ENCODE peak calls at places on chromosomes 5 and 9, in six cellular contexts. H is activated T-cell treated with anti-CD3 and anti-CD28 coated beads for 24 hours; D is tibial nerve; Q is PC-9; V is stimulated activated CD8-positive, alpha-beta memory T cell treated with anti-CD3 and anti-CD28 coated beads, Interleukin-15, amount 100 ng/mL, for 4 hours; S is A172. N is an unnamed sample.

GRCh38 chr9:134992755-134993124 is 75.0 kb upstream of the FCN1 start:
- DNase-seq in Q (no peak), D (peak), S (no peak), V (no peak), H (no peak), N (no peak)

GRCh38 chr9:17519761-17520160 is 59.1 kb upstream of the SH3GL2 start:
- DNase-seq in D (no peak), Q (no peak), V (no peak), S (peak), H (no peak), N (no peak)

GRCh38 chr5:97101189-97101910 is 41.1 kb downstream of the LIX1 start:
- DNase-seq in Q (no peak), D (no peak), V (no peak), S (no peak), H (no peak), N (no peak)

GRCh38 chr5:55039843-55040242 is 15.8 kb downstream of the GZMK start:
- DNase-seq in Q (no peak), V (no peak), D (no peak), S (no peak), H (no peak), N (no peak)

GRCh38 chr5:89967806-89968444 is 441.6 kb downstream of the CETN3 start:
- DNase-seq in V (no peak), Q (no peak), H (no peak), S (peak), D (no peak), N (no peak)

GRCh38 chr5:174314261-174314660 is 268.8 kb downstream of the NSG2 start:
- DNase-seq in Q (no peak), D (no peak), H (no peak), S (no peak), V (no peak), N (no peak)

GRCh38 chr9:70603020-70603411 is 188.6 kb upstream of the KLF9 start:
- DNase-seq in V (no peak), Q (no peak), D (no peak), H (no peak), S (no peak), N (no peak)

GRCh38 chr9:81417299-81417675 is 272.1 kb downstream of the TLE1 start:
- DNase-seq in Q (no peak), V (no peak), D (no peak), H (no peak), S (no peak), N (no peak)

GRCh38 chr5:125408582-125409069 is 662.2 kb upstream of the ZNF608 start:
- DNase-seq in Q (peak), S (peak), V (no peak), H (no peak), D (no peak), N (peak)

GRCh38 chr9:125262217-125262991 is 778 bp downstream of the GAPVD1 start:
- DNase-seq in H (no peak), S (peak), V (peak), D (no peak), Q (no peak), N (no peak)

GRCh38 chr5:172223901-172224873 is 30.2 kb downstream of the EFCAB9 start:
- DNase-seq in D (no peak), H (peak), S (no peak), V (no peak), Q (no peak), N (no peak)

GRCh38 chr5:35285011-35285410 is 54.7 kb upstream of the PRLR start:
- DNase-seq in Q (no peak), V (no peak), H (no peak), S (no peak), D (no peak), N (no peak)

GRCh38 chr9:7510209-7510608 is 289.4 kb downstream of the DMAC1 start:
- DNase-seq in D (no peak), S (no peak), Q (no peak), H (no peak), V (no peak), N (no peak)

GRCh38 chr9:77663754-77664153 is 15.6 kb upstream of the GNA14 start:
- DNase-seq in D (no peak), Q (peak), H (no peak), S (peak), V (no peak), N (peak)

GRCh38 chr5:124057161-124057814 is 545.3 kb downstream of the CSNK1G3 start:
- DNase-seq in S (peak), V (no peak), Q (peak), D (no peak), H (no peak), N (peak)

GRCh38 chr9:131051592-131052517 is 42.9 kb downstream of the LAMC3 start:
- DNase-seq in Q (no peak), V (no peak), H (no peak), S (no peak), D (no peak), N (no peak)

GRCh38 chr5:41722359-41722950 is 147.8 kb downstream of the OXCT1 start:
- DNase-seq in Q (no peak), V (no peak), D (no peak), H (no peak), S (no peak), N (no peak)

GRCh38 chr9:136192289-136193126 is 12.4 kb downstream of the LHX3 start:
- DNase-seq in V (no peak), D (no peak), H (no peak), S (no peak), Q (no peak), N (no peak)

GRCh38 chr5:67115238-67115637 is 81.4 kb downstream of the CD180 start:
- DNase-seq in V (no peak), D (no peak), Q (no peak), H (no peak), S (no peak), N (no peak)

GRCh38 chr9:136007906-136008692 is 46.9 kb upstream of the UBAC1 start:
- DNase-seq in D (no peak), Q (no peak), S (peak), V (no peak), H (no peak), N (peak)

GRCh38 chr5:81167078-81167477 is 66.0 kb upstream of the CKMT2 start:
- DNase-seq in S (no peak), Q (no peak), D (no peak), H (no peak), V (no peak), N (no peak)

GRCh38 chr5:100900142-100900795 is 2.8 kb downstream of the ST8SIA4 start:
- DNase-seq in S (peak), V (no peak), D (no peak), H (peak), Q (no peak), N (peak)

GRCh38 chr5:136133416-136134383 is 1.1 kb downstream of the SMAD5 start:
- DNase-seq in Q (peak), D (no peak), H (no peak), S (peak), V (no peak), N (peak)

GRCh38 chr9:18194316-18194715 is 279.6 kb upstream of the ADAMTSL1 start:
- DNase-seq in V (no peak), S (no peak), H (no peak), D (no peak), Q (no peak), N (no peak)

GRCh38 chr5:121366515-121366914 is 485.2 kb upstream of the FTMT start:
- DNase-seq in V (no peak), Q (peak), S (peak), H (no peak), D (no peak), N (peak)

GRCh38 chr5:115377468-115378217 is 81.2 kb upstream of the CCDC112 start:
- DNase-seq in D (no peak), Q (peak), V (no peak), H (no peak), S (peak), N (peak)

GRCh38 chr5:60333103-60333502 is 366.9 kb downstream of the DEPDC1B start:
- DNase-seq in H (no peak), S (peak), V (no peak), Q (no peak), D (no peak), N (no peak)

GRCh38 chr5:171336486-171337206 is 27.6 kb downstream of the TLX3 start:
- DNase-seq in H (no peak), Q (peak), S (no peak), V (no peak), D (no peak), N (peak)

GRCh38 chr5:115932991-115933390 is 29.3 kb upstream of the LVRN start:
- DNase-seq in D (no peak), V (no peak), H (no peak), S (peak), Q (no peak), N (no peak)

GRCh38 chr5:175840050-175840841 is 31.1 kb upstream of the CPLX2 start:
- DNase-seq in H (no peak), Q (no peak), V (no peak), D (no peak), S (no peak), N (no peak)

GRCh38 chr5:3604501-3604900 is 8.9 kb downstream of the IRX1 start:
- DNase-seq in Q (no peak), V (no peak), H (no peak), S (peak), D (no peak), N (no peak)

GRCh38 chr5:61329729-61330128 is 2.3 kb upstream of the ZSWIM6 start:
- DNase-seq in V (no peak), H (no peak), Q (peak), S (peak), D (no peak), N (peak)

GRCh38 chr5:34570721-34571379 is 85.3 kb upstream of the RAI14 start:
- DNase-seq in D (no peak), H (no peak), S (peak), V (no peak), Q (no peak), N (no peak)

GRCh38 chr5:55713871-55714270 is 1.7 kb upstream of the SLC38A9 start:
- DNase-seq in H (no peak), Q (no peak), S (no peak), V (no peak), D (no peak), N (no peak)

N was measured in Caki2.